ENCODE peak calls at places on chromosomes 13 and 19, in eight cellular contexts. T, F, E, L, O, A, N and U are unnamed samples.
A peak's percentile ranks its signal among the peaks of the same experiment; 100 is the strongest.

GRCh38 chr13:108932206-108932605 is 302.8 kb downstream of the MYO16 start:
- ATAC-seq in T (no peak), O (no peak), L (no peak), A (no peak), F (no peak), N (no peak), E (no peak), U (no peak)

GRCh38 chr13:99894105-99894504 is 77.5 kb downstream of the ZIC5 start:
- ATAC-seq in T (no peak), L (no peak), O (no peak), N (no peak), E (no peak), A (no peak), F (no peak), U (no peak)

GRCh38 chr13:45696610-45697226 is 5.4 kb upstream of the CBY2 start:
- ATAC-seq in O (no peak), N (no peak), F (no peak), A (no peak), L (no peak), E (no peak), T (no peak), U (no peak)

GRCh38 chr13:113897161-113897560 is 33.3 kb upstream of the GAS6 start:
- ATAC-seq in A (no peak), N (no peak), F (peak; percentile 92), L (no peak), O (peak; percentile 59), T (no peak), E (no peak), U (peak; percentile 99)

GRCh38 chr19:17775245-17775927 is 19.6 kb upstream of the B3GNT3 start:
- ATAC-seq in N (no peak), F (no peak), T (no peak), L (no peak), A (no peak), E (no peak), O (no peak), U (peak; percentile 82)

GRCh38 chr13:40185393-40185792 is 481.0 kb downstream of the FOXO1 start:
- ATAC-seq in O (no peak), E (no peak), N (no peak), F (no peak), T (no peak), A (no peak), L (no peak), U (no peak)

GRCh38 chr13:46150134-46150693 is 31.8 kb downstream of the LCP1 start:
- ATAC-seq in L (no peak), A (no peak), N (no peak), E (no peak), T (no peak), O (no peak), F (no peak), U (no peak)

GRCh38 chr13:113559901-113560644 is 24.5 kb upstream of the TFDP1 start:
- ATAC-seq in F (no peak), A (no peak), N (no peak), O (no peak), T (no peak), L (no peak), E (no peak), U (no peak)

GRCh38 chr13:79051472-79051871 is 354.6 kb downstream of the RBM26 start:
- ATAC-seq in T (no peak), L (no peak), F (no peak), N (no peak), O (no peak), E (no peak), A (no peak), U (no peak)

GRCh38 chr13:98755729-98756128 is 3.3 kb upstream of the SLC15A1 start:
- ATAC-seq in F (no peak), A (no peak), N (no peak), L (no peak), E (no peak), T (no peak), O (no peak), U (no peak)

GRCh38 chr13:94602467-94602866 is 810 bp downstream of the GPR180 start:
- ATAC-seq in O (no peak), F (no peak), E (no peak), L (no peak), N (no peak), A (no peak), T (no peak), U (no peak)

GRCh38 chr13:74063533-74064100 is 70.6 kb downstream of the KLF12 start:
- ATAC-seq in O (no peak), N (no peak), A (no peak), T (no peak), E (no peak), L (no peak), F (no peak), U (no peak)

GRCh38 chr13:19772306-19772705 is 10.4 kb downstream of the PSPC1 start:
- ATAC-seq in N (no peak), A (no peak), L (no peak), O (no peak), F (no peak), E (no peak), T (no peak), U (no peak)

GRCh38 chr19:3024870-3025515 is 4.1 kb downstream of the TLE2 start:
- ATAC-seq in L (no peak), E (peak; percentile 17), A (peak; percentile 55), N (no peak), F (no peak), T (no peak), O (peak; percentile 8), U (peak; percentile 31)

GRCh38 chr13:24299488-24300114 is 9.8 kb upstream of the C1QTNF9 start:
- ATAC-seq in N (no peak), O (no peak), F (no peak), A (no peak), T (peak; percentile 16), E (no peak), L (no peak), U (no peak)

GRCh38 chr19:52662631-52663030 is 24.5 kb upstream of the ZNF83 start:
- ATAC-seq in A (no peak), N (no peak), T (no peak), O (no peak), L (no peak), F (peak; percentile 93), E (no peak), U (no peak)

GRCh38 chr19:29804493-29804892 is 7.3 kb upstream of the CCNE1 start:
- ATAC-seq in O (no peak), N (no peak), F (no peak), E (peak; percentile 85), T (no peak), L (no peak), A (no peak), U (no peak)

GRCh38 chr19:41095703-41096102 is 7.5 kb downstream of the CYP2A13 start:
- ATAC-seq in A (peak; percentile 66), O (no peak), N (peak; percentile 70), T (peak; percentile 78), F (no peak), L (no peak), E (peak; percentile 58), U (no peak)

GRCh38 chr19:43774103-43774939 is 6.5 kb downstream of the KCNN4 start:
- ATAC-seq in T (peak; percentile 61), E (no peak), A (no peak), F (peak; percentile 75), O (peak; percentile 89), L (peak; percentile 84), N (no peak), U (peak; percentile 37)

GRCh38 chr13:41751734-41752445 is 209.0 kb downstream of the VWA8 start:
- ATAC-seq in N (no peak), E (no peak), T (no peak), A (no peak), O (no peak), F (no peak), L (peak; percentile 55), U (peak; percentile 39)

GRCh38 chr13:85864963-85865530 is 65.8 kb upstream of the SLITRK6 start:
- ATAC-seq in A (no peak), N (no peak), T (no peak), L (no peak), O (no peak), F (peak; percentile 62), E (no peak), U (peak; percentile 91)

GRCh38 chr13:74306496-74306895 is 172.3 kb upstream of the KLF12 start:
- ATAC-seq in E (no peak), F (peak; percentile 55), A (no peak), L (no peak), O (no peak), N (peak; percentile 91), T (peak; percentile 75), U (peak; percentile 91)

GRCh38 chr19:45117167-45117594 is 24.2 kb downstream of the PPP1R37 start:
- ATAC-seq in A (peak; percentile 76), N (peak; percentile 50), E (peak; percentile 51), L (no peak), O (no peak), T (peak; percentile 66), F (no peak), U (no peak)

GRCh38 chr19:32017341-32017948 is 328.0 kb upstream of the ZNF507 start:
- ATAC-seq in L (no peak), F (no peak), A (no peak), E (no peak), O (no peak), T (no peak), N (no peak), U (no peak)

GRCh38 chr19:2083174-2083854 is 12.8 kb downstream of the MOB3A start:
- ATAC-seq in A (peak; percentile 62), E (peak; percentile 38), L (peak; percentile 67), T (peak; percentile 34), F (no peak), O (peak; percentile 10), N (peak; percentile 12), U (no peak)

GRCh38 chr19:35088514-35088913 is 27.1 kb upstream of the FXYD3 start:
- ATAC-seq in F (peak; percentile 88), T (no peak), N (no peak), E (no peak), O (no peak), A (no peak), L (no peak), U (peak; percentile 97)

GRCh38 chr13:98523455-98524102 is 53.3 kb downstream of the STK24 start:
- ATAC-seq in A (peak; percentile 15), E (peak; percentile 34), L (no peak), O (no peak), T (peak; percentile 11), F (no peak), N (no peak), U (no peak)

GRCh38 chr13:28347456-28348371 is 147.2 kb downstream of the FLT1 start:
- ATAC-seq in O (no peak), A (no peak), N (no peak), L (no peak), E (no peak), F (no peak), T (no peak), U (no peak)

GRCh38 chr13:41487222-41487621 is 29.9 kb downstream of the RGCC start:
- ATAC-seq in T (no peak), L (no peak), A (no peak), O (no peak), E (no peak), N (no peak), F (no peak), U (no peak)

GRCh38 chr19:42130254-42130573 is 2.0 kb downstream of the POU2F2 start:
- ATAC-seq in L (no peak), T (no peak), O (no peak), F (peak; percentile 26), N (no peak), A (no peak), E (no peak), U (no peak)

GRCh38 chr13:80824231-80824630 is 483.3 kb upstream of the SPRY2 start:
- ATAC-seq in L (peak; percentile 90), O (peak; percentile 85), E (no peak), F (no peak), A (no peak), N (no peak), T (no peak), U (no peak)

GRCh38 chr19:2848625-2849024 is 7.3 kb downstream of the ZNF555 start:
- ATAC-seq in L (no peak), F (no peak), E (no peak), N (no peak), A (no peak), O (no peak), T (no peak), U (no peak)